ENCODE peak calls at places on chromosome 10, in six cellular contexts. D, Q, M, S, X and C are unnamed samples. For H3K9me3, the result is how much of the 10 kb centered on the place peaks cover.

GRCh38 chr10:29681700-29682444 is 47.1 kb upstream of the SVIL start:
- DNase-seq in D (no peak), Q (peak), M (no peak), S (no peak), X (no peak), C (no peak)

GRCh38 chr10:94075521-94075920 is 81.8 kb downstream of the PLCE1 start:
- DNase-seq in D (no peak), Q (no peak), M (no peak), S (no peak), X (no peak), C (no peak)

GRCh38 chr10:79316671-79317431 is 30.4 kb upstream of the PPIF start:
- DNase-seq in D (peak), Q (no peak), M (no peak), S (no peak), X (no peak), C (no peak)

GRCh38 chr10:63627376-63627775 is 106.2 kb downstream of the REEP3 start:
- DNase-seq in D (no peak), Q (no peak), M (no peak), S (peak), X (no peak), C (no peak)

GRCh38 chr10:26566525-26567348 is 128.6 kb downstream of the APBB1IP start:
- DNase-seq in D (no peak), Q (no peak), M (no peak), S (no peak), X (peak), C (no peak)

GRCh38 chr10:32367793-32368453 is 21.0 kb upstream of the EPC1 start:
- DNase-seq in D (peak), Q (peak), M (peak), S (peak), X (peak), C (peak)

GRCh38 chr10:101145145-101145544 is 14.0 kb downstream of the TLX1 start:
- DNase-seq in D (no peak), Q (no peak), M (no peak), S (no peak), X (no peak), C (no peak)

GRCh38 chr10:122199070-122199469 is 72.0 kb upstream of the BTBD16 start:
- DNase-seq in D (no peak), Q (no peak), M (no peak), S (no peak), X (no peak), C (no peak)

GRCh38 chr10:32377458-32378370 is 30.8 kb upstream of the EPC1 start:
- DNase-seq in D (peak), Q (no peak), M (peak), S (peak), X (peak), C (no peak)

GRCh38 chr10:123579675-123580074 is 86.5 kb upstream of the GPR26 start:
- DNase-seq in D (no peak), Q (no peak), M (no peak), S (no peak), X (no peak), C (no peak)

GRCh38 chr10:12635127-12635541 is 285.8 kb downstream of the CAMK1D start:
- DNase-seq in D (peak), Q (peak), M (no peak), S (no peak), X (no peak), C (no peak)

GRCh38 chr10:72802291-72803118 is 91.0 kb upstream of the OIT3 start:
- DNase-seq in D (peak), Q (no peak), M (peak), S (no peak), X (no peak), C (no peak)

GRCh38 chr10:5400843-5401242 is 3.8 kb downstream of the TUBAL3 start:
- DNase-seq in D (no peak), Q (no peak), M (no peak), S (no peak), X (no peak), C (no peak)

GRCh38 chr10:111297351-111297848 is 220.6 kb downstream of the ADRA2A start:
- DNase-seq in D (no peak), Q (no peak), M (no peak), S (no peak), X (peak), C (no peak)

GRCh38 chr10:2938869-2939268 is 128.5 kb upstream of the PFKP start:
- DNase-seq in D (peak), Q (no peak), M (peak), S (no peak), X (no peak), C (no peak)

GRCh38 chr10:77103213-77103612 is 534.4 kb downstream of the KCNMA1 start:
- DNase-seq in D (no peak), Q (no peak), M (no peak), S (no peak), X (no peak), C (no peak)

GRCh38 chr10:125227546-125227945 is 67.2 kb upstream of the CTBP2 start:
- DNase-seq in D (no peak), Q (no peak), M (no peak), S (no peak), X (no peak), C (no peak)

GRCh38 chr10:125230251-125230650 is 69.9 kb upstream of the CTBP2 start:
- DNase-seq in D (peak), Q (no peak), M (peak), S (no peak), X (no peak), C (no peak)

GRCh38 chr10:125232841-125233240 is 72.5 kb upstream of the CTBP2 start:
- DNase-seq in D (peak), Q (no peak), M (no peak), S (no peak), X (no peak), C (no peak)

GRCh38 chr10:125231813-125232475 is 71.6 kb upstream of the CTBP2 start:
- DNase-seq in D (no peak), Q (no peak), M (no peak), S (no peak), X (no peak), C (no peak)

DNA sequence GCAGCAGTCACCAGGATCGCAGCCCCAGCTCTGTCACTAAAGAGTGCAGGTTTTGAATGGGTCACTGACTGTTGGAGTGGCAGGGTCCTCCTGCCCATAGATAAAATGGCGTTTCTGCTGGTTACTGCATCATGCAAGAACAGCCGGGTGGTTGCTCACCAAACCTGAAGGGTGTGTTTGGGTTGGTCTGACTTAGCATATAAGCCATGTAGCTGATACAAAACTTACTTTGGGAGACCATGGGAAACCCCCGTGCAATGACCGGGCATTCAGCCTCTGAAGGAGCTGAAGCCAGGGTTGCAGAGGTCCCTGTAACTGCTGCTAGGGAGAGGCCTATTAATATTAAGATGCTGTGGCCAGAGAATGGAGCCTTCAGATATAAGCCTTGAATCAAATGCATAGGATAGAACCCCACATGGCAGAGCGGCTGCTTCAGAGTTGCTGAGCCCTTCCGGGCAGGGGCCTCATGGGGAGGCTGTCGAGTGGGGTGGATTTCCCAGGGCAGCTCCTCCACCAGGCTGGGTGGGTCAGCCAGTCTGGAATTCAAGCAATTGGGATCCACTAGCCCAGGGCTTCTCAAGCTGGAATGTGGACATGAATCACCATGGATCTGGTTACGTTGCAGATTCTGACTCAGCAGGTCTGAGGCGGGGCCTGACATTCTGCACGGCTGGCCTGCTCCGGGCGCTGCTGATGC is 70.9 kb upstream of the CTBP2 start:
- DNase-seq in D (peak), Q (no peak), M (peak), S (peak), X (peak), C (peak)
- TF ChIP-seq CTCF in D (peak), Q (no peak), M (peak), S (no peak), X (no peak), C (peak)

GRCh38 chr10:82267465-82267864 is 392.5 kb downstream of the NRG3 start:
- DNase-seq in D (no peak), Q (no peak), M (no peak), S (no peak), X (no peak), C (no peak)
- H3K9me3 ChIP-seq in D (under half), Q (under half), M (under half), S (under half), X (under half), C (under half)

GRCh38 chr10:14196113-14196512 is 134.6 kb downstream of the FRMD4A start:
- DNase-seq in D (no peak), Q (no peak), M (no peak), S (no peak), X (no peak), C (no peak)

GRCh38 chr10:14195455-14195854 is 135.3 kb downstream of the FRMD4A start:
- DNase-seq in D (no peak), Q (no peak), M (no peak), S (no peak), X (no peak), C (no peak)

GRCh38 chr10:14205246-14205645 is 125.5 kb downstream of the FRMD4A start:
- DNase-seq in D (no peak), Q (no peak), M (no peak), S (no peak), X (no peak), C (no peak)

DNA sequence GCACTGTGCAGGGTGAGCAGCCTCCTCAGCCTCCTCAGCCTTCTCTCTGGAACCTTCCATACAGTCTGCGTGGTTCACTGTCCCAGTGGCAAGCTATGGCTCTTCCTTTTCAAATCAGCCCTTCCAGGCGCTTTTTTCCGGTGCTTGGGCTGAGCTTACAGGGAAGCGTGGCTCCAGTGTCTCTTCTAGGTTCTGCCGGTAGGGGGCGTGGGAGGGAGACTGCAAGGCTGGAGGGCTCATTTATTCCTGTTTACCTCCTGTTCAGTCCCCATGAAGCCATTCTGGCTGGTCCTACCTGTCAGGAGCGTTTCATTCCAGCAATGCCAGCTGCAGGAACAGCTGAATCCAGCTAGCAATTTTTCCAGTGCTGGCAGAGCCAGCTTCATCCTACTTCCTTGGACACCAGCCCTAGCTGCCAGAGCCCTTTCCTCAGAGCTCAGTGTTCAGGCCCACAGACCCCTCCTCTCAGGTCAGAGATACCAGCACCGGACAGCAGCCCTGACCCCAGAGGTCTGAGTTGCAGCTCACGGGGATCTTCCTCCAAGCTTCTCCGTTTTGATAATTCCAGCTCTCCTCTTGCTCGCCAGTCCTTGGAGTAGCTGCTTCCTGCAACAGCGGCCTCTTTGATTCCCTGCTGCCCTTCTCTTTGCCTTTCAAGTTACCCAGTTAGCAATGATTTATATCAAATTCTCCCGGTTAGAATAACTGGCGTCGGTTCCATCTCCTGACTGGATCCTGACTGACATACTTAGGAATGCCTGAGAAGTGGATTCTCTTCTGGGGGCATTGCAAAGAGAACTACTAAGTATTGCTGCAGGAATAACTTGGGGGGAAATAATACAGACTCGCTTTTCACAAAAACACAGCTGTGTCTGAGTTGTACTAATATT is 129.8 kb downstream of the FRMD4A start:
- DNase-seq in D (peak), Q (no peak), M (no peak), S (no peak), X (no peak), C (no peak)
- TF ChIP-seq CTCF in D (peak), Q (no peak), M (peak), S (peak), X (no peak), C (peak)

GRCh38 chr10:78309536-78310237 is 276.0 kb downstream of the RPS24 start:
- DNase-seq in D (no peak), Q (no peak), M (no peak), S (no peak), X (no peak), C (no peak)
- H3K9me3 ChIP-seq in D (under half), Q (under half), M (under half), S (under half), X (under half), C (under half)

GRCh38 chr10:87054373-87055295 is 34.5 kb downstream of the FAM25A start:
- DNase-seq in D (peak), Q (no peak), M (peak), S (no peak), X (peak), C (peak)
- TF ChIP-seq CTCF in D (peak), Q (no peak), M (peak), S (no peak), X (no peak), C (peak)

DNA sequence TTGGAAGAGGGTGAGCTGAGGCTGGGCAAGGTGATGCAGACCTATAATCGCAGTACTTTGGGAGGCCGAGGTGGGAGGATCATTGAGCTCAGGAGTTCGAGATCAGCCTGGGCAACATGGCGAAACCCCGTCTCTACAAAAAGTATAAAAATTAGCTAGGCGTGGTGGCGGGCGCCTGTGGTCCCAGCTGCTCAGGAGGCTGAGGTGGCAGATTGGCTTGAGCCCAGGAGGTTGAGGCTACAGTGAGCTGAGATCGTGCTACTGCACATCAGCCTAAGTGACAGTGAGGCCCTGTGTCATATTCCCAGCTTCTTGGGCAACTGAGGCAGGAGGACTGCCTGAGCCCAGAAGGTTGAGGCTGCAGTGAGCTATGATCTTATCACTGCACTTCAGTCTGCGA is 13.6 kb downstream of the BMPR1A start:
- DNase-seq in D (no peak), Q (no peak), M (no peak), S (no peak), X (no peak), C (no peak)
- H3K9me3 ChIP-seq in D (under half), Q (under half), M (under half), S (under half), X (under half), C (under half)

DNA sequence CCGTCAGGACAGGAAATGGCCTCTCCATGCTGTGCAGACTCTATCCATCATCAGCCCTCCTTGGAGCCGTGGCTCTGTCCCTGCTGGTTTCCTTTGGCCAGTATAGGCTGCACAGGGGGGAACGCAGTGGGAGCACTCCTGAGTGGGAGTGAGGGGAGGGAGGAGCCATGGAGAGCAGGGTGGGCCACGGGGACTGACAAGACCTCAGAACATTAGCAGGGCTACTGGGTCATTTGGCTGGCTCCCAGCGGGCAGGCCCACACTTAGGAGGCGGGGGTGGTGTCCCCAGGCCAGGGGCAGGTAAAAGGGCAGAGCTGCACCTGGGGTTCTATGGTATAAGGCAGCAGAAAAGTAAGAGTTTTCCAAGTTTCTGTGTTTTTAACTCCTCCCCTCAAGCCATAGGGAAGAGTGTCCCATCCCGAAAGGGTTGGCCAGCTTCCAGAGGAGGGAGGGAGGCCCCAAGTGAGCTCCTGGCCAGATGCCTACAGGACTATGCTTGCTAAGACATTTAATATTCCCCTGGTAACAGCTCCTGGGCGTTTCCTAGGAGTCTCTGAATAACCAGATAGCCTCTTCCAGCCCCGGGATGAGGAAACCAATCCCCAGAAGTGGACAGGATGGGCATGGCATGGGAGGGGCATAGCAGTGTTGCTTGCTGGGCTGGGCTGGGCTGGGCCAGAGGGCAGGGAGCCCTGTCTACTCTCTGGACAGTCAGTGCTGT is 5.5 kb upstream of the OPN4 start:
- DNase-seq in D (peak), Q (no peak), M (peak), S (no peak), X (peak), C (peak)
- TF ChIP-seq CTCF in D (no peak), Q (no peak), M (no peak), S (no peak), X (no peak), C (no peak)

GRCh38 chr10:22503315-22504090 is 158.2 kb downstream of the SPAG6 start:
- DNase-seq in D (no peak), Q (no peak), M (no peak), S (no peak), X (no peak), C (no peak)

GRCh38 chr10:22501863-22502262 is 156.6 kb downstream of the SPAG6 start:
- DNase-seq in D (no peak), Q (no peak), M (no peak), S (no peak), X (no peak), C (no peak)

GRCh38 chr10:22504766-22505165 is 159.5 kb downstream of the SPAG6 start:
- DNase-seq in D (no peak), Q (no peak), M (no peak), S (no peak), X (no peak), C (no peak)

GRCh38 chr10:22501412-22501811 is 156.1 kb downstream of the SPAG6 start:
- DNase-seq in D (no peak), Q (no peak), M (no peak), S (no peak), X (no peak), C (no peak)

DNA sequence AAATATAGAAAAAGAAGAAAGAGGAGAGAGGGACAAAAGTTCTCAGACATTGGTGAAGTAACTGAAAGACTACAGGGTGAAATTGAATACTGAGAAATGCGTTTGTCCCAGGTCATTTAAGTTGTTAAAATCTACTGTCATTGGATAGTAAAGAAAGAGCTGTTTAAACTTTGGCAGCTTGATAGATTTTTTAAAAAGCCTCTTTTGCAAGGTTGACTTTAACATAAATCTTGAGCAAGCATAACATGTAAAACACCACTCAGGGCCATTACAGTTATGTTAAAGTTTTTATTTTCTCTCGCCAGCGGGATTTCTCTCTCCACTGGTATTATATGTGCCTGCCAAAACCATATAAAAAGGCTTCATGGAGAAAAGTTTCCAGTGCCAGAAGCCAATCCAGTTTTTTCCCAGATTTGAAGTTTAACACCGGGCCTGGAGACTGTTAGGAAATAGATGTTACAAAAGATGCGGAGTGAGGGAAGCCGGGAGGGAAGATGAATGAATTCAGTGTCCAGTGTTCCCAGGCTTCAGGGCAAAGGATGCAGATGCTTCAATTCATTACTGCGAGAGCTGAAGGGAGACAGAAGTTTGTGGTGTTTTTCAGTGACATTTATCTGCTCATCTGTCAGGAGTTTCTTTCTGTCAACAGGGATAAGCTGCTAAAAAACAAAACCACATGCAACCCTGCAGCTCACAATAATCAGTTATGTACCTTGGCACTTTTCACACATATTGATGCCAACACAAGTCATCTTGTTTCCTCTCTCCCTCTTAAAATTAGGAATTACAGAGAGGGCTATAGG is 155.5 kb downstream of the SPAG6 start:
- DNase-seq in D (no peak), Q (no peak), M (peak), S (no peak), X (peak), C (no peak)
- H3K9me3 ChIP-seq in D (under half), Q (under half), M (under half), S (under half), X (under half), C (under half)